ENCODE peak calls at places on chromosomes 4 and X, in five cellular contexts. One of them, this sample, is unnamed.

GRCh38 chrX:109890910-109891502 is 111.9 kb upstream of the TMEM164 start:
- DNase-seq in HepG2: peak
- DNase-seq in H1: peak
- DNase-seq in GM12878: no peak
- DNase-seq in NT2/D1: peak
- DNase-seq in this sample: peak

GRCh38 chr4:52594961-52595360 is 64.1 kb downstream of the USP46 start:
- DNase-seq in NT2/D1: no peak
- DNase-seq in HepG2: no peak
- DNase-seq in H1: no peak
- DNase-seq in GM12878: no peak
- DNase-seq in this sample: no peak

GRCh38 chrX:114532093-114532805 is 51.6 kb upstream of the HTR2C start:
- DNase-seq in HepG2: no peak
- DNase-seq in NT2/D1: no peak
- DNase-seq in H1: no peak
- DNase-seq in GM12878: no peak
- DNase-seq in this sample: no peak

GRCh38 chr4:185820119-185821028 is 8.4 kb upstream of the SORBS2 start:
- DNase-seq in NT2/D1: no peak
- DNase-seq in H1: no peak
- DNase-seq in HepG2: no peak
- DNase-seq in GM12878: no peak
- DNase-seq in this sample: no peak

GRCh38 chrX:128106630-128107029 is 54.4 kb upstream of the ACTRT1 start:
- DNase-seq in H1: no peak
- DNase-seq in GM12878: no peak
- DNase-seq in NT2/D1: peak
- DNase-seq in HepG2: peak
- DNase-seq in this sample: peak

GRCh38 chrX:124347242-124347641 is 879 bp downstream of the SH2D1A start:
- DNase-seq in GM12878: no peak
- DNase-seq in HepG2: no peak
- DNase-seq in NT2/D1: no peak
- DNase-seq in H1: no peak
- DNase-seq in this sample: no peak

GRCh38 chr4:12723849-12724447 is 760.2 kb downstream of the RAB28 start:
- DNase-seq in NT2/D1: peak
- DNase-seq in GM12878: no peak
- DNase-seq in H1: no peak
- DNase-seq in HepG2: no peak
- DNase-seq in this sample: no peak

GRCh38 chrX:20254712-20255299 is 11.9 kb downstream of the RPS6KA3 start:
- DNase-seq in H1: no peak
- DNase-seq in HepG2: no peak
- DNase-seq in NT2/D1: no peak
- DNase-seq in GM12878: no peak
- DNase-seq in this sample: no peak

GRCh38 chr4:8910100-8910821 is 38.6 kb upstream of the HMX1 start:
- DNase-seq in H1: no peak
- DNase-seq in NT2/D1: no peak
- DNase-seq in GM12878: no peak
- DNase-seq in HepG2: no peak
- DNase-seq in this sample: no peak

GRCh38 chrX:7788334-7788733 is 54.6 kb upstream of the VCX start:
- DNase-seq in H1: no peak
- DNase-seq in GM12878: no peak
- DNase-seq in HepG2: no peak
- DNase-seq in NT2/D1: no peak
- DNase-seq in this sample: no peak

GRCh38 chrX:102155806-102156179 is at the start of gene BEX5:
- DNase-seq in NT2/D1: peak
- DNase-seq in GM12878: no peak
- DNase-seq in HepG2: no peak
- DNase-seq in H1: no peak
- DNase-seq in this sample: peak

GRCh38 chr4:19309365-19309764 is 942.3 kb upstream of the SLIT2 start:
- DNase-seq in GM12878: no peak
- DNase-seq in HepG2: no peak
- DNase-seq in NT2/D1: no peak
- DNase-seq in H1: no peak
- DNase-seq in this sample: no peak

GRCh38 chr4:112348488-112349158 is 51.5 kb downstream of the ALPK1 start:
- DNase-seq in GM12878: no peak
- DNase-seq in NT2/D1: no peak
- DNase-seq in H1: peak
- DNase-seq in HepG2: peak
- DNase-seq in this sample: peak

GRCh38 chr4:76208005-76208765 is 5.4 kb downstream of the SCARB2 start:
- DNase-seq in HepG2: peak
- DNase-seq in H1: no peak
- DNase-seq in NT2/D1: no peak
- DNase-seq in GM12878: no peak
- DNase-seq in this sample: peak

GRCh38 chr4:53132117-53132889 is 233.6 kb downstream of the SCFD2 start:
- DNase-seq in HepG2: no peak
- DNase-seq in NT2/D1: no peak
- DNase-seq in H1: no peak
- DNase-seq in GM12878: no peak
- DNase-seq in this sample: no peak

DNA sequence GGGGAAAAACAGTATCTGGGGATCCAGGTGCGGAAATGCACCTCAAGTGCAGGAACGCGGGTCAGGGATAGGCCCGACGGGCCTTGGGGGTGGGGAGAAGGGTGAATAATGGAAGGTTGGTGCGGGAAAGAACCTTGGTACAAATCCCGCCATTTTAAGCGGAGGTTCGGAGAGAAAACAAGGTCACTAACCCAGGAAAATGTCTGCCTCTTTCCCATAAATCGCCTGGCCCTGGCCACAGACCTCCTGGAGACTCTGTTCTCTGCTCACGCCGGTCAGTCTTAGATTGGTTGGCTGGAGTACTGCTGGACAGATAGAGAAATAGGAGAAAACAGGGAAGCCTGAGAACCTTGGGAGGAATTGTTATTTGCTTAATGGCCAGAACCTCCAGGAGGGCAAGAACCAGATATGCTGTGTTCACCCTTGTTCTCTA is 897 bp upstream of the FBXL5 start:
- DNase-seq in HepG2: no peak
- DNase-seq in GM12878: no peak
- DNase-seq in H1: peak
- DNase-seq in NT2/D1: peak
- DNase-seq in this sample: no peak
- TF ChIP-seq SUZ12 in HepG2: no peak
- TF ChIP-seq SUZ12 in GM12878: no peak
- TF ChIP-seq SUZ12 in H1: no peak
- TF ChIP-seq SUZ12 in NT2/D1: no peak
- TF ChIP-seq SUZ12 in this sample: no peak

GRCh38 chrX:129791336-129791735 is 11.6 kb downstream of the SASH3 start:
- DNase-seq in H1: no peak
- DNase-seq in NT2/D1: no peak
- DNase-seq in HepG2: no peak
- DNase-seq in GM12878: no peak
- DNase-seq in this sample: no peak
- TF ChIP-seq SUZ12 in H1: no peak
- TF ChIP-seq SUZ12 in NT2/D1: no peak
- TF ChIP-seq SUZ12 in HepG2: no peak
- TF ChIP-seq SUZ12 in GM12878: no peak
- TF ChIP-seq SUZ12 in this sample: no peak

DNA sequence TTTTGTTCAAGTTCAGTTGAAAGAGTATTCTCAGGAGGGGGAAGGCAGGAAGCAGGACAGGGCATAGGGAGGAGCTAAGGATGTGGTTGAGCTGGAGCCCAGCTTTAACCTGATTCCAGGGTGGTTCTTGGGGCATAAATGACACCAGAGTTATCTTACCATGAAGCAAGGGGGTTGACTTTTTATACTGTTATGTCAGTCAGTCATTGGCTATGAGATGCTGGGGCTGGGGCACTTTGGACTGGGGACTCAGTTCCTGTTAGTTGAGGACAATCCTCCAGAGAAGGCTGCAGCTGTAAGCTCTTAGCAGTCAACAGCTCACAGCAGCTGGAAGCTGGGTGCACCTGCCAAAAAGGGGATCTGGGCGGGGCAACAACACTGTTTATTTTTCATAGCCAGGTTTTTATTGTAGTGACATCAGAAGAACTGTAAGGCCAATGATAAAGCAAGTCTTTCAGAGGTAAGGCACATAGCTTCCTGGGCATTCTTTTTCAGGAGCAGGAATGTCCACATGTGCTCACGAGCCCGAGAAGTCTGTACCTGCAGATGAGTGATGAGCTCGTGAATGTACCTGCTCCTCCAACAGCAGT is 78.5 kb downstream of the MID1IP1 start:
- DNase-seq in H1: no peak
- DNase-seq in GM12878: no peak
- DNase-seq in HepG2: no peak
- DNase-seq in NT2/D1: no peak
- DNase-seq in this sample: no peak
- TF ChIP-seq SUZ12 in H1: no peak
- TF ChIP-seq SUZ12 in GM12878: no peak
- TF ChIP-seq SUZ12 in HepG2: no peak
- TF ChIP-seq SUZ12 in NT2/D1: no peak
- TF ChIP-seq SUZ12 in this sample: no peak

GRCh38 chrX:57929373-57929772 is 19.1 kb upstream of the ZXDA start:
- DNase-seq in GM12878: no peak
- DNase-seq in HepG2: peak
- DNase-seq in NT2/D1: peak
- DNase-seq in H1: no peak
- DNase-seq in this sample: peak

GRCh38 chrX:57925806-57926205 is 15.5 kb upstream of the ZXDA start:
- DNase-seq in H1: no peak
- DNase-seq in GM12878: no peak
- DNase-seq in HepG2: no peak
- DNase-seq in NT2/D1: no peak
- DNase-seq in this sample: no peak

GRCh38 chrX:57933321-57933720 is 23.1 kb upstream of the ZXDA start:
- DNase-seq in H1: no peak
- DNase-seq in NT2/D1: no peak
- DNase-seq in GM12878: no peak
- DNase-seq in HepG2: no peak
- DNase-seq in this sample: no peak

GRCh38 chrX:57932266-57932665 is 22.0 kb upstream of the ZXDA start:
- DNase-seq in H1: no peak
- DNase-seq in NT2/D1: no peak
- DNase-seq in HepG2: no peak
- DNase-seq in GM12878: no peak
- DNase-seq in this sample: no peak

DNA sequence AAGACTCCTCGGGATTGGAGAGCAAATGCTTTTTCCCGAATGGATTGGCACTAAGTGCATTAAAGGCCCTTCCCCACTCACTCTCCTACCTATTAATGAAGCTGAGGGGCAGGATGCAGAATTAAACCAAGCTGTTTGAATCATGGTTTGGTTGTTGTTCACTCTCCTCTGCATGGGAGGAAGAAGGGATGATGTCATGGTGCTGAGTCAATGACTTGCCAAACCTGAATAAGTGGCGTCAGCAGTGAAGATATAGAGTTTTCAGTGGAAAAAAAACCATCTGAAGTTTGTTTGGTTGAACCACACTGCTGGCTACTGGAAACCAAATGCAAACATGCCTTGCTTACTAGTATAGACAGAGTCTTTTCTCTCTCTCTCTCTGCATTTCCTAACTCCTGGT is 19.8 kb upstream of the ZXDA start:
- DNase-seq in HepG2: no peak
- DNase-seq in NT2/D1: no peak
- DNase-seq in H1: no peak
- DNase-seq in GM12878: no peak
- DNase-seq in this sample: no peak
- TF ChIP-seq SUZ12 in HepG2: no peak
- TF ChIP-seq SUZ12 in NT2/D1: no peak
- TF ChIP-seq SUZ12 in H1: no peak
- TF ChIP-seq SUZ12 in GM12878: no peak
- TF ChIP-seq SUZ12 in this sample: no peak

GRCh38 chrX:24081661-24082154 is 27.0 kb downstream of the EIF2S3 start:
- DNase-seq in H1: peak
- DNase-seq in HepG2: peak
- DNase-seq in GM12878: no peak
- DNase-seq in NT2/D1: peak
- DNase-seq in this sample: peak
- TF ChIP-seq SUZ12 in H1: no peak
- TF ChIP-seq SUZ12 in HepG2: no peak
- TF ChIP-seq SUZ12 in GM12878: no peak
- TF ChIP-seq SUZ12 in NT2/D1: no peak
- TF ChIP-seq SUZ12 in this sample: no peak

DNA sequence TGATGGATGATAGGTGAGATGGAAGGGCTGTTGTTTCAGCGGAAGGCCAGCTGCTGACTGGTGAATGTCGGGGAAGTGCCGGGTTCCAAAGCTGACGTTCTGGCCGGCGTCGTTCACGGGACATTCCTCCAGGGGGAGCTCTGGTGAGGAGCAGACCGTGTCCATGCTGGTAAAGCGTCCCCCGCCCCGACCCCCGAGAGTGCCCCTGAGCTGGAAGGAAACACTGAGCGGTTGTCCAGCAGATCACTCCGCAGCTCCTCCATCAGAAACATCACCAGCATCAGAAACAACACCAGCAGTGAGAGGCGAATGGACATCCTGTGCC is 18.6 kb upstream of the ADRA2C start:
- DNase-seq in NT2/D1: no peak
- DNase-seq in GM12878: no peak
- DNase-seq in HepG2: no peak
- DNase-seq in H1: peak
- DNase-seq in this sample: peak
- TF ChIP-seq SUZ12 in NT2/D1: no peak
- TF ChIP-seq SUZ12 in GM12878: no peak
- TF ChIP-seq SUZ12 in HepG2: no peak
- TF ChIP-seq SUZ12 in H1: no peak
- TF ChIP-seq SUZ12 in this sample: no peak

DNA sequence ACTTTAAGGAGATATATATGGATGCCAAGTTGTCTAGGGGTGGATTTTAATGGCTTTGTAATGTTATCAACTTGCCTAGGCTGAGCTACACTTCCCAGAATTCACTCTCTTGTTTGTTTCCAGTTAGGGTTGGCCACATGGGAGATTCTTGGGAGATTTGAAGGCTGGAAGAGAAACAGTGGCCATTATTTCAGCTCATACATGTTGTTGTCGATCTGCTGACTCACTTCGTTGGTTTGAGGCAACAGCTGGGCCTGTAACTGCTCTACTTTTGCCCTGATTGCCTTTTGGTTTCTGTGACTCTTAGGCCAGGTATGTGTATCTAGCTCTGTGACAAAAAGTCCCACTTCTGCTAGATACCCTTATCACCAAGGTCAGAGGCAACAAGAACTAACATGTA is 11.6 kb upstream of the SRPX start:
- DNase-seq in H1: no peak
- DNase-seq in HepG2: no peak
- DNase-seq in GM12878: no peak
- DNase-seq in NT2/D1: no peak
- DNase-seq in this sample: no peak
- TF ChIP-seq SUZ12 in H1: no peak
- TF ChIP-seq SUZ12 in HepG2: no peak
- TF ChIP-seq SUZ12 in GM12878: no peak
- TF ChIP-seq SUZ12 in NT2/D1: no peak
- TF ChIP-seq SUZ12 in this sample: no peak

GRCh38 chr4:110914791-110915190 is 291.9 kb upstream of the PITX2 start:
- DNase-seq in HepG2: no peak
- DNase-seq in H1: no peak
- DNase-seq in NT2/D1: no peak
- DNase-seq in GM12878: no peak
- DNase-seq in this sample: no peak
- TF ChIP-seq SUZ12 in HepG2: no peak
- TF ChIP-seq SUZ12 in H1: no peak
- TF ChIP-seq SUZ12 in NT2/D1: no peak
- TF ChIP-seq SUZ12 in GM12878: no peak
- TF ChIP-seq SUZ12 in this sample: no peak

This sample was measured in HEK293T.